ENCODE peak calls at places on chromosomes 11 and 22, in eight cellular contexts. B is activated T-cell treated with anti-CD3 and anti-CD28 coated beads for 24 hours, P is HS-27A, H is Calu3, A is hypothalamus, W is fibroblast of gingiva, N is amygdala, O is GM13977. Y is an unnamed sample.

GRCh38 chr11:60127311-60127811 is 38.9 kb downstream of the MS4A2 start:
- DNase-seq in B (no peak), P (no peak), H (peak), A (no peak), W (no peak), N (no peak), O (no peak), Y (peak)

GRCh38 chr11:95230054-95231034 is 658 bp downstream of the SESN3 start:
- DNase-seq in B (peak), P (no peak), H (peak), A (peak), W (peak), N (no peak), O (no peak), Y (no peak)

GRCh38 chr11:72238040-72238450 is 5.9 kb downstream of the PHOX2A start:
- DNase-seq in B (no peak), P (no peak), H (peak), A (peak), W (peak), N (no peak), O (peak), Y (peak)

GRCh38 chr11:103988595-103988969 is 47.9 kb upstream of the DDI1 start:
- DNase-seq in B (no peak), P (no peak), H (no peak), A (no peak), W (peak), N (no peak), O (no peak), Y (no peak)

GRCh38 chr11:30018443-30018842 is 1.6 kb upstream of the KCNA4 start:
- DNase-seq in B (no peak), P (no peak), H (no peak), A (no peak), W (no peak), N (no peak), O (no peak), Y (no peak)

GRCh38 chr11:107275632-107276031 is 182.0 kb downstream of the CWF19L2 start:
- DNase-seq in B (no peak), P (no peak), H (no peak), A (no peak), W (no peak), N (no peak), O (no peak), Y (no peak)

GRCh38 chr22:49638788-49639187 is 188.9 kb downstream of the BRD1 start:
- DNase-seq in B (no peak), P (peak), H (peak), A (peak), W (no peak), N (no peak), O (no peak), Y (no peak)

GRCh38 chr22:20567993-20568417 is 60.6 kb downstream of the MED15 start:
- DNase-seq in B (no peak), P (no peak), H (peak), A (no peak), W (peak), N (no peak), O (no peak), Y (no peak)

GRCh38 chr22:45870011-45870410 is 107.0 kb downstream of the WNT7B start:
- DNase-seq in B (no peak), P (no peak), H (no peak), A (no peak), W (no peak), N (no peak), O (no peak), Y (no peak)

GRCh38 chr11:2816941-2817421 is 68.6 kb downstream of the CDKN1C start:
- DNase-seq in B (no peak), P (no peak), H (no peak), A (no peak), W (peak), N (no peak), O (no peak), Y (no peak)

GRCh38 chr11:132111781-132112380 is 741.5 kb downstream of the NTM start:
- DNase-seq in B (no peak), P (no peak), H (no peak), A (no peak), W (peak), N (no peak), O (no peak), Y (no peak)

GRCh38 chr11:8802263-8802662 is 108.7 kb upstream of the AKIP1 start:
- DNase-seq in B (no peak), P (no peak), H (no peak), A (no peak), W (no peak), N (no peak), O (no peak), Y (no peak)

GRCh38 chr11:47791774-47792173 is 24.6 kb upstream of the FNBP4 start:
- DNase-seq in B (no peak), P (no peak), H (no peak), A (no peak), W (no peak), N (no peak), O (no peak), Y (no peak)

GRCh38 chr11:113881856-113882255 is 6.5 kb upstream of the USP28 start:
- DNase-seq in B (no peak), P (no peak), H (no peak), A (no peak), W (no peak), N (no peak), O (no peak), Y (no peak)

GRCh38 chr22:19855504-19856409 is 1.1 kb upstream of the GNB1L start:
- DNase-seq in B (peak), P (no peak), H (peak), A (no peak), W (peak), N (no peak), O (peak), Y (peak)

GRCh38 chr11:75429902-75430691 is 2.9 kb downstream of the KLHL35 start:
- DNase-seq in B (peak), P (peak), H (peak), A (no peak), W (peak), N (no peak), O (peak), Y (peak)

GRCh38 chr22:26592368-26593015 is 2.6 kb upstream of the TPST2 start:
- DNase-seq in B (no peak), P (no peak), H (no peak), A (no peak), W (no peak), N (no peak), O (peak), Y (no peak)

GRCh38 chr11:86481399-86481798 is 106.7 kb downstream of the CCDC81 start:
- DNase-seq in B (no peak), P (no peak), H (no peak), A (no peak), W (no peak), N (no peak), O (no peak), Y (no peak)

GRCh38 chr11:3215346-3216026 is 3.1 kb downstream of the MRGPRG start:
- DNase-seq in B (no peak), P (no peak), H (no peak), A (no peak), W (no peak), N (no peak), O (no peak), Y (peak)

GRCh38 chr22:34490911-34491310 is 570.6 kb upstream of the LARGE1 start:
- DNase-seq in B (no peak), P (no peak), H (no peak), A (no peak), W (no peak), N (no peak), O (no peak), Y (no peak)

GRCh38 chr11:89293966-89294679 is 116.4 kb downstream of the TYR start:
- DNase-seq in B (no peak), P (no peak), H (no peak), A (no peak), W (peak), N (no peak), O (no peak), Y (no peak)

GRCh38 chr11:45423475-45424081 is 137.4 kb upstream of the SYT13 start:
- DNase-seq in B (no peak), P (no peak), H (no peak), A (no peak), W (no peak), N (no peak), O (no peak), Y (no peak)

GRCh38 chr22:36153756-36154155 is 6.8 kb downstream of the APOL3 start:
- DNase-seq in B (no peak), P (no peak), H (no peak), A (no peak), W (no peak), N (no peak), O (no peak), Y (no peak)

GRCh38 chr22:19767427-19768380 is 7.1 kb downstream of the TBX1 start:
- DNase-seq in B (no peak), P (no peak), H (no peak), A (no peak), W (no peak), N (no peak), O (no peak), Y (no peak)

GRCh38 chr22:37999640-38000272 is 15.4 kb upstream of the SOX10 start:
- DNase-seq in B (no peak), P (peak), H (peak), A (peak), W (peak), N (no peak), O (no peak), Y (peak)

GRCh38 chr22:32823024-32823730 is 21.7 kb downstream of the TIMP3 start:
- DNase-seq in B (no peak), P (no peak), H (peak), A (no peak), W (peak), N (no peak), O (peak), Y (peak)

GRCh38 chr11:72013765-72014711 is 15.3 kb downstream of the IL18BP start:
- DNase-seq in B (no peak), P (no peak), H (no peak), A (no peak), W (peak), N (no peak), O (no peak), Y (no peak)

GRCh38 chr22:40348025-40348658 is 1.8 kb downstream of the ADSL start:
- DNase-seq in B (peak), P (no peak), H (peak), A (peak), W (peak), N (no peak), O (peak), Y (peak)

Y was measured in LoVo.